ENCODE peak calls at places on chromosomes 12 and 14, in nine cellular contexts. One of them, this sample, is unnamed. For H3K4me1, the result is how much of the 10 kb centered on the place peaks cover.

GRCh38 chr12:131114942-131115584 is 161.4 kb downstream of the ADGRD1 start:
- DNase-seq in heart left ventricle: no peak
- DNase-seq in Panc1: no peak
- DNase-seq in neuronal stem cell: no peak
- DNase-seq in fibroblast of lung: no peak
- DNase-seq in Karpas-422: no peak
- DNase-seq in testis: no peak
- DNase-seq in GM23338: no peak
- DNase-seq in A549: no peak
- DNase-seq in this sample: no peak

GRCh38 chr12:41014643-41015020 is 173.5 kb upstream of the PDZRN4 start:
- DNase-seq in Panc1: no peak
- DNase-seq in testis: no peak
- DNase-seq in heart left ventricle: no peak
- DNase-seq in A549: peak
- DNase-seq in neuronal stem cell: no peak
- DNase-seq in GM23338: no peak
- DNase-seq in fibroblast of lung: no peak
- DNase-seq in Karpas-422: no peak
- DNase-seq in this sample: no peak

GRCh38 chr14:92794961-92795360 is 856 bp downstream of the GOLGA5 start:
- DNase-seq in neuronal stem cell: no peak
- DNase-seq in GM23338: no peak
- DNase-seq in Karpas-422: no peak
- DNase-seq in A549: no peak
- DNase-seq in Panc1: no peak
- DNase-seq in fibroblast of lung: no peak
- DNase-seq in testis: no peak
- DNase-seq in heart left ventricle: no peak
- DNase-seq in this sample: no peak

GRCh38 chr12:120584343-120585149 is 3.3 kb upstream of the POP5 start:
- DNase-seq in Karpas-422: peak
- DNase-seq in A549: peak
- DNase-seq in fibroblast of lung: no peak
- DNase-seq in Panc1: no peak
- DNase-seq in neuronal stem cell: peak
- DNase-seq in heart left ventricle: peak
- DNase-seq in testis: peak
- DNase-seq in GM23338: peak
- DNase-seq in this sample: peak

GRCh38 chr12:118063567-118064391 is 2.8 kb upstream of the WSB2 start:
- DNase-seq in Panc1: no peak
- DNase-seq in A549: no peak
- DNase-seq in GM23338: no peak
- DNase-seq in neuronal stem cell: no peak
- DNase-seq in fibroblast of lung: peak
- DNase-seq in Karpas-422: no peak
- DNase-seq in heart left ventricle: no peak
- DNase-seq in testis: no peak
- DNase-seq in this sample: no peak

GRCh38 chr14:91342243-91342760 is 75.3 kb downstream of the CCDC88C start:
- DNase-seq in GM23338: no peak
- DNase-seq in A549: no peak
- DNase-seq in testis: no peak
- DNase-seq in Panc1: no peak
- DNase-seq in Karpas-422: no peak
- DNase-seq in fibroblast of lung: no peak
- DNase-seq in heart left ventricle: no peak
- DNase-seq in neuronal stem cell: no peak
- DNase-seq in this sample: no peak

GRCh38 chr12:82415402-82415801 is 57.1 kb downstream of the METTL25 start:
- DNase-seq in Panc1: no peak
- DNase-seq in heart left ventricle: no peak
- DNase-seq in fibroblast of lung: no peak
- DNase-seq in A549: peak
- DNase-seq in neuronal stem cell: no peak
- DNase-seq in GM23338: no peak
- DNase-seq in Karpas-422: no peak
- DNase-seq in testis: no peak
- DNase-seq in this sample: no peak

GRCh38 chr14:44935155-44935554 is 26.6 kb downstream of the KLHL28 start:
- DNase-seq in Panc1: no peak
- DNase-seq in fibroblast of lung: no peak
- DNase-seq in heart left ventricle: no peak
- DNase-seq in A549: no peak
- DNase-seq in Karpas-422: no peak
- DNase-seq in testis: no peak
- DNase-seq in neuronal stem cell: no peak
- DNase-seq in GM23338: no peak
- DNase-seq in this sample: no peak

GRCh38 chr12:126051611-126052107 is 986.4 kb downstream of the AACS start:
- DNase-seq in GM23338: peak
- DNase-seq in testis: no peak
- DNase-seq in Panc1: no peak
- DNase-seq in fibroblast of lung: peak
- DNase-seq in Karpas-422: no peak
- DNase-seq in A549: peak
- DNase-seq in heart left ventricle: no peak
- DNase-seq in neuronal stem cell: no peak
- DNase-seq in this sample: no peak

GRCh38 chr14:105180598-105181528 is at the start of gene NUDT14:
- DNase-seq in testis: peak
- DNase-seq in neuronal stem cell: no peak
- DNase-seq in A549: peak
- DNase-seq in GM23338: peak
- DNase-seq in heart left ventricle: peak
- DNase-seq in Karpas-422: peak
- DNase-seq in fibroblast of lung: peak
- DNase-seq in Panc1: no peak
- DNase-seq in this sample: peak

GRCh38 chr12:52813885-52814709 is at the start of gene KRT4:
- DNase-seq in fibroblast of lung: no peak
- DNase-seq in Karpas-422: no peak
- DNase-seq in neuronal stem cell: no peak
- DNase-seq in heart left ventricle: no peak
- DNase-seq in Panc1: no peak
- DNase-seq in A549: peak
- DNase-seq in testis: no peak
- DNase-seq in GM23338: no peak
- DNase-seq in this sample: no peak

GRCh38 chr12:122841544-122842321 is 6.5 kb downstream of the HIP1R start:
- DNase-seq in Panc1: no peak
- DNase-seq in A549: no peak
- DNase-seq in fibroblast of lung: peak
- DNase-seq in neuronal stem cell: no peak
- DNase-seq in Karpas-422: no peak
- DNase-seq in testis: no peak
- DNase-seq in heart left ventricle: peak
- DNase-seq in GM23338: peak
- DNase-seq in this sample: no peak

DNA sequence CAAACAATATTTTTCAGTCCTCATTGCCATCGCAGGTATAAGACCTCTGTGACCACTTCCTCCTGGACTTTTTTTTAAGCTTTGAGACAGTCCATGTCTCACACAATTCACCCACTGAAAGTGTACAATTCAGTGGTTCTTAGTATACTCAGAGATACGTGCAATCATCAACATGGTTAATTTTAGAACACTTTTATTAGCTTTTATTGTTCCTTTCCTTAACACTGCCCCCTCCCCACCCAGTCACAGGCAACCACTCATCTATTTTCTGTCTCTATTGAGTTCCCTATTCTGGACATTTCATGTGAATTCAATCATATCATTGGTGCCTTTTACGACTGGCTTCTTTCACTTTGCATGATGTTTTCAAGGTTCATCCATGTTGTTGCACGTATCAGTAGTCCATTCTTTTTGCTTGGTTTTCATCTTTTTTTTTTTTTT is 16.2 kb downstream of the NCKAP5L start:
- DNase-seq in GM23338: no peak
- DNase-seq in fibroblast of lung: no peak
- DNase-seq in neuronal stem cell: no peak
- DNase-seq in A549: no peak
- DNase-seq in heart left ventricle: no peak
- DNase-seq in testis: no peak
- DNase-seq in Panc1: no peak
- DNase-seq in Karpas-422: no peak
- DNase-seq in this sample: no peak
- H3K4me1 ChIP-seq in GM23338: under half
- H3K4me1 ChIP-seq in fibroblast of lung: under half
- H3K4me1 ChIP-seq in neuronal stem cell: under half
- H3K4me1 ChIP-seq in A549: under half
- H3K4me1 ChIP-seq in heart left ventricle: under half
- H3K4me1 ChIP-seq in testis: under half
- H3K4me1 ChIP-seq in Panc1: under half
- H3K4me1 ChIP-seq in Karpas-422: under half
- H3K4me1 ChIP-seq in this sample: under half

GRCh38 chr12:65891987-65892481 is 67.8 kb downstream of the HMGA2 start:
- DNase-seq in A549: peak
- DNase-seq in GM23338: no peak
- DNase-seq in neuronal stem cell: no peak
- DNase-seq in fibroblast of lung: peak
- DNase-seq in testis: peak
- DNase-seq in heart left ventricle: peak
- DNase-seq in Panc1: peak
- DNase-seq in Karpas-422: no peak
- DNase-seq in this sample: no peak

GRCh38 chr12:65892905-65893304 is 68.6 kb downstream of the HMGA2 start:
- DNase-seq in Panc1: peak
- DNase-seq in testis: no peak
- DNase-seq in A549: no peak
- DNase-seq in GM23338: no peak
- DNase-seq in heart left ventricle: no peak
- DNase-seq in neuronal stem cell: no peak
- DNase-seq in Karpas-422: no peak
- DNase-seq in fibroblast of lung: peak
- DNase-seq in this sample: no peak

GRCh38 chr12:65891219-65891618 is 66.9 kb downstream of the HMGA2 start:
- DNase-seq in fibroblast of lung: peak
- DNase-seq in Panc1: no peak
- DNase-seq in neuronal stem cell: no peak
- DNase-seq in testis: no peak
- DNase-seq in GM23338: no peak
- DNase-seq in heart left ventricle: no peak
- DNase-seq in Karpas-422: no peak
- DNase-seq in A549: no peak
- DNase-seq in this sample: no peak

GRCh38 chr12:65886996-65887395 is 62.7 kb downstream of the HMGA2 start:
- DNase-seq in neuronal stem cell: no peak
- DNase-seq in A549: no peak
- DNase-seq in testis: no peak
- DNase-seq in fibroblast of lung: no peak
- DNase-seq in Karpas-422: no peak
- DNase-seq in Panc1: no peak
- DNase-seq in heart left ventricle: no peak
- DNase-seq in GM23338: no peak
- DNase-seq in this sample: no peak

DNA sequence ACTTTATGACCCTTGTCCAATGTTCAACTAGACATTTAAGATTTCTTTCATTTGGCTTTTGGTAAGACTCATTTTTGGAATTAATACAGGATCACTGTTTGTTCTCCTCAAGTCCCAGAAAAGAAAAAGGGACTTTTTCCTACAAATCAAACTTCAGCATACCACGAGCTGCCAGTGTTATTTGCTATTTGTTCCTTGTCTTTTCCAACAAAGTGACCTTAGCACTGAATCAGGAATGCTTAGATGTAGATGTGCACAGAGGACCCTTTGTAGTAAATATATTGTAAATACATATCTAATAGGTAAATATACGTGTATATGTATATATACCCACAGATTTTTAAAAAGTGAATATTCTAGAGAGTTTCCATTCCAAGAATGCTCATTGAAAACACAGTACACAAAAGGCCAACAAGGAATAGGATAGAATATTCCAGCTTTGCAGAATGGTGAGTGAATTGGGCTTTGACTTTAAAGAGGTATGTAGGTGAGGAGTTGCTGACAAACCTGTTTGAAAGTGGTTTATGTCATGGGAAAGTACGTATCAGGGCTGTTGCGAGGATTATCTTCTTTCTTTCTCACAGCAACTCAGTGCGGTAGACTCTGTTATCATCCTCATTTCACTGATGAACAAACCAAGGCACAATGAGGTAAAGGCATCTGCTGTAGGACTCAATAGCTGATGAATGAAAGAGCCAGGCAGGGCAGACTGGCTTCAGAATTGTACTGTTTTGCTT is 65.0 kb downstream of the HMGA2 start:
- DNase-seq in GM23338: no peak
- DNase-seq in heart left ventricle: no peak
- DNase-seq in Panc1: no peak
- DNase-seq in A549: no peak
- DNase-seq in Karpas-422: no peak
- DNase-seq in testis: no peak
- DNase-seq in fibroblast of lung: no peak
- DNase-seq in neuronal stem cell: no peak
- DNase-seq in this sample: no peak
- H3K4me3 ChIP-seq in GM23338: no peak
- H3K4me3 ChIP-seq in heart left ventricle: no peak
- H3K4me3 ChIP-seq in Panc1: no peak
- H3K4me3 ChIP-seq in A549: no peak
- H3K4me3 ChIP-seq in Karpas-422: no peak
- H3K4me3 ChIP-seq in testis: no peak
- H3K4me3 ChIP-seq in fibroblast of lung: no peak
- H3K4me3 ChIP-seq in neuronal stem cell: no peak
- H3K4me3 ChIP-seq in this sample: no peak

DNA sequence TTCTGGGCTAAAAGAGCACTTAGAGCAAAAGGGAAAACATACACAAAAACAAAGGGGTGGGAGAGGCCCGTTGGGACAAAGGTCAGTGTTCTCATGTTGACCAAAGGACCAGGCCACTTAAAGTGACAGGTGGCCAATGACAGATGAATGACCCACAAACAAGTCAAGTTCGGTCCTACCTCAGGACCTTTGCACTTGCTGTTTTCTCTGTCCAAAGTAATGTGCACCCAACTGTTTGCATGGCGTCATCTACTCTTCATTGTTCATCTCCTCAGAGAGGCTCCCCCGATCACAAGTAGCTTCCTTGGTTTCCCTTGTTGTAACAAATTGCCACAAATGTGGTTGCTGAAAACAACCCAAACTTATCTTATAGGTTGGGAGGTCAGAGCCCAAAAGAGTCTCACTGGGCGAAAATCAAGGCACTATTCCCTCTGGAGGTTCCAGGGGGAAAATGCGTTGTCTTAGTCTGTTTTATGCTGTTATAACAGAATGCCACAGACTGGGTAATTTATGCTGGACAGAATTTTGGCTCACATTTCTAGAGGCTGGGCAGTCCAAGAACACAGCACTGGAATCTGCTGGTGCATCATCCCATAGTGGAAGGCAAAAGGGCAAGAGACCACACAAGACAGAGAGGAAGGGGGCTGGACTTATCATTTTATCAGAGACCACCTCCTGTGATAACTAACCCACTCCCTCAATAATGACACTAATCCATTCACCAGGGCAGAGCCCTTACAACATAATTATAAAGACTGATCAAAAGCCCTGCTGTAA is 23.9 kb downstream of the CLMN start:
- DNase-seq in neuronal stem cell: no peak
- DNase-seq in Panc1: no peak
- DNase-seq in heart left ventricle: no peak
- DNase-seq in fibroblast of lung: no peak
- DNase-seq in A549: no peak
- DNase-seq in Karpas-422: no peak
- DNase-seq in GM23338: no peak
- DNase-seq in testis: no peak
- DNase-seq in this sample: no peak
- H3K4me1 ChIP-seq in neuronal stem cell: under half
- H3K4me1 ChIP-seq in Panc1: under half
- H3K4me1 ChIP-seq in heart left ventricle: under half
- H3K4me1 ChIP-seq in fibroblast of lung: under half
- H3K4me1 ChIP-seq in A549: under half
- H3K4me1 ChIP-seq in Karpas-422: half or more
- H3K4me1 ChIP-seq in GM23338: under half
- H3K4me1 ChIP-seq in testis: under half
- H3K4me1 ChIP-seq in this sample: under half

GRCh38 chr12:29581641-29582040 is 84.2 kb upstream of the OVCH1 start:
- DNase-seq in GM23338: no peak
- DNase-seq in neuronal stem cell: no peak
- DNase-seq in A549: no peak
- DNase-seq in Panc1: peak
- DNase-seq in heart left ventricle: no peak
- DNase-seq in Karpas-422: no peak
- DNase-seq in fibroblast of lung: peak
- DNase-seq in testis: no peak
- DNase-seq in this sample: no peak
- H3K4me3 ChIP-seq in GM23338: no peak
- H3K4me3 ChIP-seq in neuronal stem cell: no peak
- H3K4me3 ChIP-seq in A549: no peak
- H3K4me3 ChIP-seq in Panc1: no peak
- H3K4me3 ChIP-seq in heart left ventricle: no peak
- H3K4me3 ChIP-seq in Karpas-422: no peak
- H3K4me3 ChIP-seq in fibroblast of lung: no peak
- H3K4me3 ChIP-seq in testis: no peak
- H3K4me3 ChIP-seq in this sample: no peak